ENCODE peak calls at places on chromosomes 4 and X, in five cellular contexts. N, Y, A, D and K are unnamed samples.

GRCh38 chr4:144754562-144755410 is 108.8 kb downstream of the HHIP start:
- DNase-seq in N (peak; percentile 49), Y (peak; percentile 12), A (no peak), D (peak; percentile 54), K (peak; percentile 68)

GRCh38 chrX:118212817-118213183 is 96.2 kb upstream of the KLHL13 start:
- DNase-seq in N (no peak), Y (no peak), A (no peak), D (no peak), K (no peak)

GRCh38 chr4:39873823-39874222 is 103.9 kb downstream of the PDS5A start:
- DNase-seq in N (no peak), Y (no peak), A (no peak), D (peak; percentile 29), K (no peak)

GRCh38 chr4:154222875-154223274 is 268.7 kb downstream of the DCHS2 start:
- DNase-seq in N (no peak), Y (no peak), A (no peak), D (no peak), K (no peak)

GRCh38 chr4:15704145-15704544 is 1.3 kb downstream of the BST1 start:
- DNase-seq in N (no peak), Y (no peak), A (no peak), D (no peak), K (no peak)

GRCh38 chr4:118352843-118353373 is at the start of gene PRSS12:
- DNase-seq in N (peak; percentile 75), Y (peak; percentile 56), A (peak; percentile 89), D (peak; percentile 43), K (peak; percentile 95)

GRCh38 chr4:38089961-38090360 is 129.8 kb downstream of the PTTG2 start:
- DNase-seq in N (no peak), Y (no peak), A (no peak), D (no peak), K (no peak)

GRCh38 chrX:119688856-119689455 is 4.0 kb downstream of the SEPTIN6 start:
- DNase-seq in N (no peak), Y (no peak), A (no peak), D (no peak), K (no peak)

GRCh38 chr4:6380746-6381411 is 91.5 kb downstream of the PPP2R2C start:
- DNase-seq in N (no peak), Y (no peak), A (no peak), D (no peak), K (peak; percentile 55)

GRCh38 chr4:81314196-81314896 is 99.3 kb upstream of the PRKG2 start:
- DNase-seq in N (peak; percentile 91), Y (peak; percentile 1), A (peak; percentile 93), D (peak; percentile 55), K (no peak)

GRCh38 chr4:10731690-10732089 is 47.1 kb upstream of the CLNK start:
- DNase-seq in N (no peak), Y (no peak), A (no peak), D (no peak), K (no peak)

GRCh38 chr4:159673221-159673620 is 570.3 kb downstream of the RAPGEF2 start:
- DNase-seq in N (no peak), Y (no peak), A (no peak), D (no peak), K (no peak)

GRCh38 chr4:123616970-123617392 is 220.4 kb downstream of the SPRY1 start:
- DNase-seq in N (no peak), Y (no peak), A (peak; percentile 74), D (peak; percentile 71), K (no peak)

GRCh38 chrX:17395154-17395553 is 20.2 kb downstream of the NHS start:
- DNase-seq in N (no peak), Y (no peak), A (no peak), D (no peak), K (no peak)

GRCh38 chrX:154021131-154021611 is 1.5 kb upstream of the IRAK1 start:
- DNase-seq in N (peak; percentile 56), Y (no peak), A (no peak), D (peak; percentile 39), K (peak; percentile 77)

GRCh38 chrX:154019061-154019621 is 561 bp downstream of the IRAK1 start:
- DNase-seq in N (no peak), Y (no peak), A (no peak), D (no peak), K (no peak)

GRCh38 chrX:154018518-154019060 is 1.1 kb downstream of the IRAK1 start:
- DNase-seq in N (no peak), Y (no peak), A (no peak), D (no peak), K (no peak)

GRCh38 chrX:154020500-154021115 is 906 bp upstream of the IRAK1 start:
- DNase-seq in N (no peak), Y (peak; percentile 16), A (no peak), D (no peak), K (no peak)

GRCh38 chrX:154019633-154020499 is at the start of gene IRAK1:
- DNase-seq in N (peak; percentile 52), Y (peak; percentile 60), A (peak; percentile 77), D (no peak), K (peak; percentile 70)
- H3K27ac ChIP-seq in N (peak within 1 kb of the TSS; percentile 93), Y (peak within 1 kb of the TSS; percentile 99), A (peak within 1 kb of the TSS; percentile 91), D (peak within 1 kb of the TSS; percentile 91), K (no peak within 1 kb of the TSS)

GRCh38 chr4:76458297-76458696 is 23.3 kb downstream of the SHROOM3 start:
- DNase-seq in N (no peak), Y (no peak), A (no peak), D (no peak), K (no peak)

GRCh38 chr4:76463568-76463967 is 28.5 kb downstream of the SHROOM3 start:
- DNase-seq in N (no peak), Y (no peak), A (no peak), D (no peak), K (no peak)

GRCh38 chr4:76457885-76458284 is 22.9 kb downstream of the SHROOM3 start:
- DNase-seq in N (no peak), Y (no peak), A (peak; percentile 26), D (peak; percentile 39), K (peak; percentile 60)

GRCh38 chr4:76458829-76459228 is 23.8 kb downstream of the SHROOM3 start:
- DNase-seq in N (no peak), Y (no peak), A (no peak), D (no peak), K (peak; percentile 71)

GRCh38 chr4:76459291-76459723 is 24.3 kb downstream of the SHROOM3 start:
- DNase-seq in N (peak; percentile 22), Y (peak; percentile 13), A (peak; percentile 30), D (peak; percentile 62), K (peak; percentile 87)
- H3K27ac ChIP-seq in N (no peak overlapping the region), Y (no peak overlapping the region), A (peak overlapping the region; percentile 62), D (peak overlapping the region; percentile 88), K (peak overlapping the region; percentile 99)

DNA sequence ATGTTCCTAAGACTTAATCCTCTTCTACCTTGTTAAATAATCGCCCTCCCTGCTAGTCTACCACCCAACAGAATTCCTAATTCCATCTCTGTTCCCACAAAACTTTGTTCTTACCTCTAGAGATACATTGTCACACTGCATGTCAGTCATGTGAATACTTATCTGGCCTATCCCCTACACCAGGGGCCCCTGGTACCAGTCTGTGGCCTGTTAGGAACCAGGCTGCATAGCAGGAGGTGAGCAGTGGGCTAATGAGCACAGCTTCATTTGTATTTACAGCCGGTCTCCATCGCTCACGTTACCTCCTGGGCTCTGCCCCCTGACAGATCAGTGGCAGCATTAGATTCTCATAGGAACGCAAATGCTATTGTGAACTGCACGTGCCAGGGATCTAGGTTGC is 73.9 kb downstream of the APBB2 start:
- DNase-seq in N (no peak), Y (no peak), A (no peak), D (no peak), K (peak; percentile 55)
- H3K27ac ChIP-seq in N (no peak overlapping the region), Y (no peak overlapping the region), A (no peak overlapping the region), D (no peak overlapping the region), K (no peak overlapping the region)

DNA sequence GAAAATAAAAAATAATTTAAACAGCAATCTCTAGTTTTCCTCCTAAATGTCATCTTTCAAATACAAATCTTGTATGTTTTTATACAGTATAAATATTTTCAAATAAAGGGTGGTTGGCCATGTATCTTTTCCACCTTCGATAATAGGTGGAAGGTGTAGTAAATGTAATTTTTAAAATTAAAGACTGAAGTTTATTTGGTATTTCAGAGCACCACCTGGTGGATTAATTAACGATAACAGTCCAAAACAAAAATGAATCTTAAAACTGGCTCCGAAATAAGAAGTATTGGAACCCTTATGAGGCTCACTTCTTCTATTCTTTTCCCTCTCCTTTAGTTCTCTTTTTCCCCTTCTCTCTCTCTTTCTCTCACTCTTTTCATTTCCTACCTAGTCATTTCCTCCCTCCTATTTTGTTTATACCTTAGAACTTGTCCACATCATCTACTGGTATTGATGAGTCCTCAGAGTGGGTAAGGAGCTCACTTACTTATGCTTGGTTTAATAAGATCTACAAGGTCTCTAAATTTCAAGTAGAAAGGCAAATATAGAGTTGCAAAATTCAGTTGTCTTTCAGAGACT is 82.9 kb upstream of the EXOC1L start:
- DNase-seq in N (peak; percentile 3), Y (no peak), A (no peak), D (no peak), K (no peak)
- H3K27ac ChIP-seq in N (no peak overlapping the region), Y (no peak overlapping the region), A (no peak overlapping the region), D (no peak overlapping the region), K (no peak overlapping the region)

GRCh38 chr4:76206222-76206942 is 7.2 kb downstream of the SCARB2 start:
- DNase-seq in N (peak; percentile 58), Y (no peak), A (no peak), D (peak; percentile 38), K (no peak)
- H3K27ac ChIP-seq in N (peak overlapping the region; percentile 4), Y (no peak overlapping the region), A (peak overlapping the region; percentile 93), D (peak overlapping the region; percentile 10), K (no peak overlapping the region)

GRCh38 chr4:36285784-36286480 is 4.5 kb downstream of the DTHD1 start:
- DNase-seq in N (no peak), Y (no peak), A (no peak), D (no peak), K (no peak)
- H3K27ac ChIP-seq in N (no peak overlapping the region), Y (no peak overlapping the region), A (no peak overlapping the region), D (no peak overlapping the region), K (no peak overlapping the region)

GRCh38 chrX:43707812-43708548 is 51.9 kb downstream of the MAOA start:
- DNase-seq in N (no peak), Y (no peak), A (peak; percentile 14), D (no peak), K (no peak)
- H3K27ac ChIP-seq in N (no peak overlapping the region), Y (no peak overlapping the region), A (peak overlapping the region; percentile 21), D (peak overlapping the region; percentile 5), K (no peak overlapping the region)

DNA sequence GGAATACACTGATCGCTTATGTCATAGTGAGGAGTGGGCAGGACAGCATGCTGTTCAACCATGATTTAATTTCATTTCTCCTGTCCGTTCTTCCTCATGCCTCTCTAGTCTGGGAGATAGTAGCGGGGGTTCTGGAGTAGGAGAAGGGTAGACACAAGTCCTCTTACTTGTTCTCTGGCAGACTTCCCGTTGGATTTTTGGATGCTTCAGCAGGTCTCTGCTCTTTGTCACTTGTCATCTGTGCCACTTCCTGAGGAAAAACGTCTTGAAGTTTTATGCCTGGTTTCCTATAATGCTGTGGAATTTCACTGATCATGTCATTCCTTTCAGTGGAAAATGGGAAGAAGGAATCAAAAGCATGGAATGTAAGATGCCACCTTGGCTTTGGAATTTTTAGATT is 154.7 kb downstream of the GATB start:
- DNase-seq in N (no peak), Y (no peak), A (no peak), D (no peak), K (no peak)
- H3K27ac ChIP-seq in N (no peak overlapping the region), Y (no peak overlapping the region), A (no peak overlapping the region), D (no peak overlapping the region), K (no peak overlapping the region)